ENCODE peak calls at places on chromosome 18, in seven cellular contexts. Q, G, D, R, I, H and M are unnamed samples.

GRCh38 chr18:13262839-13263691 is 44.5 kb downstream of the LDLRAD4 start:
- DNase-seq in R (no peak), D (no peak), I (no peak), Q (no peak), H (no peak), G (no peak), M (no peak)

GRCh38 chr18:37361223-37362157 is 204.1 kb downstream of the CELF4 start:
- DNase-seq in Q (no peak), H (peak), D (no peak), R (no peak), G (no peak), I (no peak), M (no peak)

GRCh38 chr18:9335255-9336045 is 877 bp downstream of the TWSG1 start:
- DNase-seq in R (no peak), I (peak), H (peak), G (peak), Q (no peak), D (no peak), M (no peak)

GRCh38 chr18:79635127-79635726 is 44.4 kb upstream of the CTDP1 start:
- DNase-seq in Q (no peak), R (no peak), G (no peak), D (no peak), I (no peak), H (no peak), M (no peak)

GRCh38 chr18:11247381-11247970 is 98.1 kb upstream of the PIEZO2 start:
- DNase-seq in H (no peak), R (no peak), D (no peak), I (no peak), G (no peak), Q (no peak), M (no peak)

GRCh38 chr18:8496186-8496585 is 113.1 kb upstream of the RAB12 start:
- DNase-seq in Q (no peak), H (no peak), R (no peak), D (no peak), G (peak), I (no peak), M (no peak)

GRCh38 chr18:79681484-79682387 is 2.1 kb downstream of the CTDP1 start:
- DNase-seq in I (no peak), G (no peak), D (peak), R (no peak), Q (no peak), H (no peak), M (no peak)

GRCh38 chr18:59386909-59387515 is 27.9 kb upstream of the LMAN1 start:
- DNase-seq in G (no peak), H (no peak), D (no peak), R (no peak), Q (no peak), I (no peak), M (no peak)

GRCh38 chr18:8337216-8337615 is 272.0 kb upstream of the RAB12 start:
- DNase-seq in I (no peak), R (no peak), Q (no peak), H (no peak), D (no peak), G (no peak), M (no peak)

GRCh38 chr18:48530399-48531081 is 8.3 kb upstream of the CTIF start:
- DNase-seq in H (peak), Q (no peak), I (no peak), G (no peak), R (no peak), D (no peak), M (no peak)

GRCh38 chr18:3867768-3868445 is 417.9 kb downstream of the TGIF1 start:
- DNase-seq in R (no peak), H (no peak), D (no peak), I (no peak), G (peak), Q (no peak), M (no peak)

GRCh38 chr18:37836071-37836470 is 270.5 kb upstream of the CELF4 start:
- DNase-seq in D (no peak), H (no peak), Q (no peak), I (no peak), R (no peak), G (no peak), M (no peak)

GRCh38 chr18:60543646-60544045 is 171.1 kb upstream of the MC4R start:
- DNase-seq in D (no peak), G (no peak), Q (no peak), R (no peak), H (no peak), I (no peak), M (no peak)

GRCh38 chr18:40866013-40866644 is 1088.9 kb upstream of the PIK3C3 start:
- DNase-seq in Q (no peak), G (no peak), D (no peak), H (no peak), R (no peak), I (no peak), M (no peak)

GRCh38 chr18:23575309-23575651 is 11.0 kb downstream of the NPC1 start:
- DNase-seq in Q (no peak), D (no peak), H (no peak), I (no peak), G (no peak), R (no peak), M (no peak)

GRCh38 chr18:58178476-58178875 is 134.4 kb downstream of the NEDD4L start:
- DNase-seq in Q (no peak), H (no peak), R (no peak), D (no peak), I (peak), G (no peak), M (no peak)

GRCh38 chr18:44458777-44459176 is 221.9 kb upstream of the SETBP1 start:
- DNase-seq in R (no peak), H (no peak), D (no peak), G (peak), I (peak), Q (no peak), M (peak)

GRCh38 chr18:77208969-77209368 is 40.7 kb upstream of the GALR1 start:
- DNase-seq in G (peak), R (no peak), D (no peak), H (no peak), Q (no peak), I (peak), M (peak)

GRCh38 chr18:35836932-35837331 is 135.5 kb upstream of the RMP24 start:
- DNase-seq in Q (no peak), D (no peak), R (no peak), H (no peak), G (no peak), I (no peak), M (no peak)

GRCh38 chr18:51044928-51045587 is 15.0 kb downstream of the SMAD4 start:
- DNase-seq in Q (no peak), I (no peak), R (no peak), D (no peak), H (no peak), G (no peak), M (no peak)